ENCODE peak calls at places on chromosomes 4 and X, in five cellular contexts. One of them, this sample, is unnamed.

GRCh38 chr4:152776352-152776751 is 3.2 kb downstream of the TIGD4 start:
- DNase-seq in DMS53: no peak
- DNase-seq in activated CD8-positive, alpha-beta memory T cell treated with anti-CD3 and anti-CD28 coated beads for 4 hours: no peak
- DNase-seq in stimulated activated CD4-positive, alpha-beta T cell treated with anti-CD3 and anti-CD28 coated beads, Interleukin-1b, Interleukin-23, amount 100 ng/mL, for 4 hours: no peak
- DNase-seq in tibial artery: no peak
- DNase-seq in this sample: no peak

GRCh38 chrX:87728459-87728858 is 210.9 kb downstream of the KLHL4 start:
- DNase-seq in DMS53: peak; percentile 73
- DNase-seq in stimulated activated CD4-positive, alpha-beta T cell treated with anti-CD3 and anti-CD28 coated beads, Interleukin-1b, Interleukin-23, amount 100 ng/mL, for 4 hours: no peak
- DNase-seq in tibial artery: no peak
- DNase-seq in activated CD8-positive, alpha-beta memory T cell treated with anti-CD3 and anti-CD28 coated beads for 4 hours: no peak
- DNase-seq in this sample: no peak

GRCh38 chr4:186644737-186645261 is 78.9 kb downstream of the FAT1 start:
- DNase-seq in activated CD8-positive, alpha-beta memory T cell treated with anti-CD3 and anti-CD28 coated beads for 4 hours: no peak
- DNase-seq in tibial artery: no peak
- DNase-seq in DMS53: peak; percentile 22
- DNase-seq in stimulated activated CD4-positive, alpha-beta T cell treated with anti-CD3 and anti-CD28 coated beads, Interleukin-1b, Interleukin-23, amount 100 ng/mL, for 4 hours: no peak
- DNase-seq in this sample: no peak

GRCh38 chrX:102964941-102965340 is 27.9 kb downstream of the RAB40AL start:
- DNase-seq in activated CD8-positive, alpha-beta memory T cell treated with anti-CD3 and anti-CD28 coated beads for 4 hours: no peak
- DNase-seq in stimulated activated CD4-positive, alpha-beta T cell treated with anti-CD3 and anti-CD28 coated beads, Interleukin-1b, Interleukin-23, amount 100 ng/mL, for 4 hours: no peak
- DNase-seq in tibial artery: no peak
- DNase-seq in DMS53: peak; percentile 56
- DNase-seq in this sample: no peak

GRCh38 chr4:138367942-138368341 is 125.8 kb upstream of the SLC7A11 start:
- DNase-seq in tibial artery: no peak
- DNase-seq in activated CD8-positive, alpha-beta memory T cell treated with anti-CD3 and anti-CD28 coated beads for 4 hours: no peak
- DNase-seq in stimulated activated CD4-positive, alpha-beta T cell treated with anti-CD3 and anti-CD28 coated beads, Interleukin-1b, Interleukin-23, amount 100 ng/mL, for 4 hours: no peak
- DNase-seq in DMS53: peak; percentile 77
- DNase-seq in this sample: no peak

GRCh38 chr4:153785830-153786721 is 2.8 kb downstream of the SFRP2 start:
- DNase-seq in DMS53: peak; percentile 47
- DNase-seq in activated CD8-positive, alpha-beta memory T cell treated with anti-CD3 and anti-CD28 coated beads for 4 hours: no peak
- DNase-seq in stimulated activated CD4-positive, alpha-beta T cell treated with anti-CD3 and anti-CD28 coated beads, Interleukin-1b, Interleukin-23, amount 100 ng/mL, for 4 hours: no peak
- DNase-seq in tibial artery: no peak
- DNase-seq in this sample: no peak

GRCh38 chrX:10004832-10005475 is 37.8 kb downstream of the CLDN34 start:
- DNase-seq in activated CD8-positive, alpha-beta memory T cell treated with anti-CD3 and anti-CD28 coated beads for 4 hours: no peak
- DNase-seq in tibial artery: no peak
- DNase-seq in DMS53: no peak
- DNase-seq in stimulated activated CD4-positive, alpha-beta T cell treated with anti-CD3 and anti-CD28 coated beads, Interleukin-1b, Interleukin-23, amount 100 ng/mL, for 4 hours: no peak
- DNase-seq in this sample: no peak

GRCh38 chr4:137474711-137475301 is 57.5 kb downstream of the PCDH18 start:
- DNase-seq in stimulated activated CD4-positive, alpha-beta T cell treated with anti-CD3 and anti-CD28 coated beads, Interleukin-1b, Interleukin-23, amount 100 ng/mL, for 4 hours: no peak
- DNase-seq in tibial artery: no peak
- DNase-seq in DMS53: no peak
- DNase-seq in activated CD8-positive, alpha-beta memory T cell treated with anti-CD3 and anti-CD28 coated beads for 4 hours: no peak
- DNase-seq in this sample: no peak

GRCh38 chrX:4570141-4570540 is 856.7 kb upstream of the PRKX start:
- DNase-seq in activated CD8-positive, alpha-beta memory T cell treated with anti-CD3 and anti-CD28 coated beads for 4 hours: no peak
- DNase-seq in stimulated activated CD4-positive, alpha-beta T cell treated with anti-CD3 and anti-CD28 coated beads, Interleukin-1b, Interleukin-23, amount 100 ng/mL, for 4 hours: no peak
- DNase-seq in DMS53: no peak
- DNase-seq in tibial artery: no peak
- DNase-seq in this sample: no peak

GRCh38 chr4:52838729-52839722 is 23.1 kb upstream of the RASL11B start:
- DNase-seq in tibial artery: no peak
- DNase-seq in activated CD8-positive, alpha-beta memory T cell treated with anti-CD3 and anti-CD28 coated beads for 4 hours: no peak
- DNase-seq in stimulated activated CD4-positive, alpha-beta T cell treated with anti-CD3 and anti-CD28 coated beads, Interleukin-1b, Interleukin-23, amount 100 ng/mL, for 4 hours: no peak
- DNase-seq in DMS53: no peak
- DNase-seq in this sample: no peak